ENCODE peak calls at places on chromosomes 11 and 22, in six cellular contexts. J is A549, K is HepG2, U is GM12878, X is K562, I is endothelial cell of umbilical vein. A is an unnamed sample.

GRCh38 chr22:24214467-24215285 is 30.2 kb downstream of the GGT5 start:
- DNase-seq in U (no peak), J (no peak), X (no peak), K (no peak), I (no peak), A (no peak)

GRCh38 chr11:63165710-63166310 is 21.8 kb upstream of the SLC22A24 start:
- DNase-seq in X (no peak), J (no peak), U (no peak), I (peak), K (no peak), A (no peak)

GRCh38 chr22:31248965-31249940 is 37.2 kb downstream of the LIMK2 start:
- DNase-seq in X (no peak), K (no peak), I (no peak), J (no peak), U (no peak), A (no peak)

GRCh38 chr11:73951797-73952196 is 971 bp downstream of the DNAJB13 start:
- DNase-seq in X (no peak), K (no peak), I (no peak), J (no peak), U (no peak), A (no peak)

GRCh38 chr11:57294225-57295131 is 30.3 kb downstream of the TNKS1BP1 start:
- DNase-seq in I (peak), K (no peak), J (no peak), X (no peak), U (no peak), A (no peak)

GRCh38 chr22:23827351-23827995 is 11.3 kb downstream of the DERL3 start:
- DNase-seq in J (no peak), U (no peak), I (no peak), X (no peak), K (no peak), A (no peak)

GRCh38 chr11:38867338-38867737 is 2269.3 kb upstream of the RAG2 start:
- DNase-seq in I (no peak), J (no peak), U (no peak), X (no peak), K (no peak), A (no peak)

GRCh38 chr11:108943853-108944252 is 279.0 kb downstream of the DDX10 start:
- DNase-seq in J (no peak), K (no peak), U (no peak), X (no peak), I (no peak), A (no peak)

GRCh38 chr11:106288057-106288456 is 210.6 kb downstream of the AASDHPPT start:
- DNase-seq in J (no peak), U (no peak), I (no peak), K (no peak), X (no peak), A (no peak)

GRCh38 chr11:103892603-103893002 is 143.8 kb upstream of the DDI1 start:
- DNase-seq in X (no peak), K (no peak), U (no peak), J (peak), I (no peak), A (peak)

GRCh38 chr11:125433454-125434121 is 62.5 kb downstream of the FEZ1 start:
- DNase-seq in X (peak), J (peak), U (no peak), K (peak), I (peak), A (peak)

GRCh38 chr11:6926208-6927029 is at the start of gene ZNF215:
- DNase-seq in U (no peak), K (no peak), J (peak), X (peak), I (peak), A (no peak)

GRCh38 chr22:23147632-23148387 is 2.5 kb downstream of the RAB36 start:
- DNase-seq in U (no peak), I (peak), K (peak), X (peak), J (no peak), A (no peak)

GRCh38 chr11:125935629-125936199 is 10.1 kb upstream of the VSIG10L2 start:
- DNase-seq in U (no peak), I (no peak), X (no peak), J (no peak), K (no peak), A (no peak)

GRCh38 chr11:85027346-85027745 is 599.8 kb downstream of the DLG2 start:
- DNase-seq in J (no peak), U (no peak), I (no peak), X (no peak), K (no peak), A (no peak)

GRCh38 chr22:31846161-31847115 is 92.6 kb downstream of the DEPDC5 start:
- DNase-seq in X (peak), I (no peak), J (peak), U (no peak), K (no peak), A (peak)

GRCh38 chr11:134542401-134543143 is 130.5 kb upstream of the B3GAT1 start:
- DNase-seq in X (no peak), U (no peak), J (no peak), I (no peak), K (no peak), A (no peak)

GRCh38 chr22:28800308-28801041 is at the start of gene XBP1:
- DNase-seq in J (peak), X (peak), U (peak), K (peak), I (peak), A (peak)

GRCh38 chr22:28799125-28799833 is 1.1 kb downstream of the XBP1 start:
- DNase-seq in J (peak), X (peak), I (peak), U (no peak), K (peak), A (peak)

GRCh38 chr22:28795932-28796856 is 4.2 kb downstream of the XBP1 start:
- DNase-seq in K (no peak), U (no peak), I (no peak), X (no peak), J (no peak), A (no peak)

GRCh38 chr22:28799834-28800307 is 498 bp downstream of the XBP1 start:
- DNase-seq in X (peak), U (no peak), K (no peak), J (no peak), I (peak), A (peak)

GRCh38 chr22:28798810-28799124 is 1.6 kb downstream of the XBP1 start:
- DNase-seq in U (no peak), J (no peak), K (no peak), I (no peak), X (no peak), A (no peak)
- TF ChIP-seq MYC in U (no peak), J (no peak), K (no peak), I (no peak), X (no peak), A (no peak)

DNA sequence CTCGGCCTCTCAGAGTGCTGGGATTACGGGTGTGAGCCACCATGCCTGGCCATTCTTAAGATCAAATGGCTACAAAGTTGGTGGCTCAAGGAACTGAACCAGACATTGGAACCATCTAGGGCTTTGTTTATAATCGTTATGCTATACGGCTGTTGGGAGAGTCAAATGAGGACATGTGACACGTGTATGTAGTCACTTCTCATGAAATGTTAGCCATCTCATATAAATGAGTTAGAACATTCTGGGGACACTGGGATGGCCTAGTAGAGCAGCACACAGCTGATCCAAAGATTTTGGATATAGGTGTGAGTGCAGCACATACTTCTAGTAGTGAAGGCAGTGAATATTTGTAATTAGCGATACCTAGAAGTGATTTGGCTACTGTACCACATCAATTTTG is 6.6 kb upstream of the RBM4 start:
- DNase-seq in X (no peak), K (no peak), J (no peak), I (no peak), U (no peak), A (no peak)
- TF ChIP-seq CTCF in X (no peak), K (no peak), J (no peak), I (no peak), U (no peak), A (no peak)

DNA sequence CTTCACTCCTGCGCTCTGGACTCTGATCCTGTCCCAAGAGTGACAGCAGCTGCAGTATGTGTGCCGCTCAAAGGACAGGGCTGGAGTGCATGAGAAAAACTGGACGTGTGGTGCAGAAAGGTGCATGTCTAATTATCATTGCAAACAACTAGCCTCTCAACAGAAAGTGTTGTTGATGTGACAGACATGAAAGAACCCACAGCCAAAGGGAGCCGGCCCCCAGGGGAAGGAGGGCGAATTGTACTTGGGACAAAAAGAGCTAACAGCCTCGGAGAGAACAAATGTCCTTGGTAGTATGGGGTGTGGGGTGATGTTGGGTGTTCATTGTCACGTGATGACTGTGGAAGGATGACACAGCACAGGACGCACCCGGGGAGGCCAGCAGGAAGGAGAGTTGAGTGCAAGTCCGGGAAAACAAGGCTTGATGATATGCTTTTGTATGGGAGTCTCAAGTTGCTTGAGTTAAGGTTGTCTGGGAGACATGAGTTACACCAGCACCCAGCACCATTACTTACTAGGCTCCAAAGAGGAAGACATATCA is 325.5 kb downstream of the NTM start:
- DNase-seq in K (no peak), I (no peak), X (no peak), U (no peak), J (no peak), A (no peak)
- TF ChIP-seq MYC in K (no peak), I (no peak), X (no peak), U (no peak), J (no peak), A (no peak)

DNA sequence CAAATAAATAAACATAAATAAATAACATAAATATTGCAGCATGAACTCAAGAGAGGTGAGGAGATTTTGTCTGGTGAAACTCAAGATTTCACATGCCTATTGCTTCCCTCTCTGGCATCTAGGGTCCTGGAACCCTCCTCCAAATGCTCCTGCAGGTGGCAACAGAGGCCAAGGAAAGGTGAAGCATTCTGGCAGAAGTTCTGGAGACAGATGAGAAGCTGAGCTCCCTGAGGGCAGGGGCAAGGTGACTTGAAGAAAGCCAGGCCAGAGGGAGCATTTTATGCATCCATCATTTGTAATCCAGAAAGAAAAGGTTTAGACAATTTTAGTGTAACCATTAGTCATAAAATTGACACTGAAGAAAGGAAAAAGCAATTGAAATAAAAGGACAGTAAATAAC is 64.9 kb downstream of the ENDOD1 start:
- DNase-seq in U (no peak), I (peak), X (peak), J (peak), K (peak), A (peak)
- TF ChIP-seq CTCF in U (peak), I (peak), X (peak), J (peak), K (peak), A (peak)